ENCODE peak calls at places on chromosomes 7 and 10, in six cellular contexts. One of them, this sample, is unnamed. For H3K4me1, the result is how much of the 10 kb centered on the place peaks cover.

GRCh38 chr10:132685121-132685891 is 100.6 kb downstream of the NKX6-2 start:
- DNase-seq in SJSA1: peak
- DNase-seq in neuronal stem cell: no peak
- DNase-seq in cardiac muscle cell: peak
- DNase-seq in sigmoid colon: peak
- DNase-seq in small intestine: no peak
- DNase-seq in this sample: no peak

GRCh38 chr10:43273543-43273942 is 6.7 kb upstream of the RASGEF1A start:
- DNase-seq in SJSA1: peak
- DNase-seq in neuronal stem cell: no peak
- DNase-seq in small intestine: no peak
- DNase-seq in cardiac muscle cell: no peak
- DNase-seq in sigmoid colon: no peak
- DNase-seq in this sample: no peak

GRCh38 chr10:125085281-125085680 is 75.1 kb downstream of the CTBP2 start:
- DNase-seq in neuronal stem cell: no peak
- DNase-seq in SJSA1: no peak
- DNase-seq in small intestine: no peak
- DNase-seq in cardiac muscle cell: peak
- DNase-seq in sigmoid colon: peak
- DNase-seq in this sample: no peak

GRCh38 chr7:26091933-26092332 is 60.1 kb upstream of the NFE2L3 start:
- DNase-seq in cardiac muscle cell: peak
- DNase-seq in sigmoid colon: no peak
- DNase-seq in small intestine: no peak
- DNase-seq in neuronal stem cell: no peak
- DNase-seq in SJSA1: no peak
- DNase-seq in this sample: no peak

GRCh38 chr7:21572331-21572730 is 29.5 kb downstream of the DNAH11 start:
- DNase-seq in SJSA1: no peak
- DNase-seq in cardiac muscle cell: no peak
- DNase-seq in small intestine: no peak
- DNase-seq in neuronal stem cell: no peak
- DNase-seq in sigmoid colon: no peak
- DNase-seq in this sample: no peak

GRCh38 chr7:139899328-139900020 is 70.4 kb downstream of the TBXAS1 start:
- DNase-seq in cardiac muscle cell: no peak
- DNase-seq in neuronal stem cell: no peak
- DNase-seq in small intestine: no peak
- DNase-seq in sigmoid colon: no peak
- DNase-seq in SJSA1: no peak
- DNase-seq in this sample: no peak

GRCh38 chr7:51014811-51015210 is 232.1 kb upstream of the GRB10 start:
- DNase-seq in SJSA1: no peak
- DNase-seq in cardiac muscle cell: no peak
- DNase-seq in small intestine: no peak
- DNase-seq in neuronal stem cell: no peak
- DNase-seq in sigmoid colon: no peak
- DNase-seq in this sample: no peak

GRCh38 chr10:113078282-113078907 is 128.3 kb downstream of the TCF7L2 start:
- DNase-seq in SJSA1: no peak
- DNase-seq in cardiac muscle cell: no peak
- DNase-seq in sigmoid colon: peak
- DNase-seq in small intestine: no peak
- DNase-seq in neuronal stem cell: no peak
- DNase-seq in this sample: no peak

GRCh38 chr10:63264852-63265617 is 131.9 kb downstream of the NRBF2 start:
- DNase-seq in sigmoid colon: no peak
- DNase-seq in SJSA1: no peak
- DNase-seq in neuronal stem cell: no peak
- DNase-seq in small intestine: peak
- DNase-seq in cardiac muscle cell: peak
- DNase-seq in this sample: peak

GRCh38 chr7:123096434-123096833 is 100.9 kb upstream of the TAS2R16 start:
- DNase-seq in sigmoid colon: no peak
- DNase-seq in small intestine: no peak
- DNase-seq in neuronal stem cell: no peak
- DNase-seq in cardiac muscle cell: no peak
- DNase-seq in SJSA1: no peak
- DNase-seq in this sample: no peak

GRCh38 chr7:16223963-16224707 is 197.2 kb downstream of the CRPPA start:
- DNase-seq in cardiac muscle cell: no peak
- DNase-seq in small intestine: no peak
- DNase-seq in neuronal stem cell: no peak
- DNase-seq in sigmoid colon: no peak
- DNase-seq in SJSA1: peak
- DNase-seq in this sample: peak

GRCh38 chr7:148930335-148930734 is 46.2 kb upstream of the EZH2 start:
- DNase-seq in cardiac muscle cell: no peak
- DNase-seq in small intestine: no peak
- DNase-seq in neuronal stem cell: no peak
- DNase-seq in sigmoid colon: no peak
- DNase-seq in SJSA1: no peak
- DNase-seq in this sample: no peak

GRCh38 chr10:8618834-8619233 is 564.3 kb downstream of the GATA3 start:
- DNase-seq in sigmoid colon: no peak
- DNase-seq in cardiac muscle cell: no peak
- DNase-seq in small intestine: no peak
- DNase-seq in SJSA1: no peak
- DNase-seq in neuronal stem cell: no peak
- DNase-seq in this sample: no peak

GRCh38 chr10:35331894-35332640 is 4.2 kb upstream of the CCNY start:
- DNase-seq in small intestine: peak
- DNase-seq in sigmoid colon: peak
- DNase-seq in SJSA1: no peak
- DNase-seq in cardiac muscle cell: peak
- DNase-seq in neuronal stem cell: no peak
- DNase-seq in this sample: no peak

GRCh38 chr10:17847586-17848296 is 38.6 kb downstream of the MRC1 start:
- DNase-seq in cardiac muscle cell: peak
- DNase-seq in small intestine: peak
- DNase-seq in neuronal stem cell: peak
- DNase-seq in SJSA1: no peak
- DNase-seq in sigmoid colon: no peak
- DNase-seq in this sample: no peak

GRCh38 chr7:117061751-117062150 is 108.5 kb downstream of the ST7 start:
- DNase-seq in cardiac muscle cell: no peak
- DNase-seq in sigmoid colon: no peak
- DNase-seq in SJSA1: no peak
- DNase-seq in small intestine: no peak
- DNase-seq in neuronal stem cell: no peak
- DNase-seq in this sample: no peak

GRCh38 chr10:91163709-91164474 is 56.6 kb upstream of the PCGF5 start:
- DNase-seq in sigmoid colon: peak
- DNase-seq in small intestine: peak
- DNase-seq in cardiac muscle cell: peak
- DNase-seq in SJSA1: peak
- DNase-seq in neuronal stem cell: no peak
- DNase-seq in this sample: no peak

GRCh38 chr10:72525277-72525676 is 100.6 kb downstream of the MICU1 start:
- DNase-seq in SJSA1: no peak
- DNase-seq in neuronal stem cell: no peak
- DNase-seq in small intestine: peak
- DNase-seq in cardiac muscle cell: peak
- DNase-seq in sigmoid colon: no peak
- DNase-seq in this sample: no peak

GRCh38 chr10:97676770-97677581 is 10.1 kb downstream of the AVPI1 start:
- DNase-seq in sigmoid colon: no peak
- DNase-seq in cardiac muscle cell: peak
- DNase-seq in SJSA1: no peak
- DNase-seq in neuronal stem cell: peak
- DNase-seq in small intestine: peak
- DNase-seq in this sample: peak

GRCh38 chr7:44378744-44379143 is 53.4 kb upstream of the CAMK2B start:
- DNase-seq in neuronal stem cell: no peak
- DNase-seq in cardiac muscle cell: peak
- DNase-seq in SJSA1: peak
- DNase-seq in small intestine: no peak
- DNase-seq in sigmoid colon: no peak
- DNase-seq in this sample: no peak

GRCh38 chr7:16826061-16826460 is 21.3 kb upstream of the AGR2 start:
- DNase-seq in sigmoid colon: no peak
- DNase-seq in small intestine: no peak
- DNase-seq in SJSA1: no peak
- DNase-seq in neuronal stem cell: no peak
- DNase-seq in cardiac muscle cell: no peak
- DNase-seq in this sample: no peak

GRCh38 chr7:130593033-130593432 is 75.5 kb downstream of the COPG2 start:
- DNase-seq in neuronal stem cell: no peak
- DNase-seq in cardiac muscle cell: peak
- DNase-seq in sigmoid colon: no peak
- DNase-seq in small intestine: no peak
- DNase-seq in SJSA1: no peak
- DNase-seq in this sample: no peak

GRCh38 chr7:150668472-150668911 is 17.0 kb upstream of the GIMAP2 start:
- DNase-seq in neuronal stem cell: no peak
- DNase-seq in cardiac muscle cell: no peak
- DNase-seq in small intestine: peak
- DNase-seq in sigmoid colon: no peak
- DNase-seq in SJSA1: no peak
- DNase-seq in this sample: peak

GRCh38 chr7:30912021-30912420 is 368 bp downstream of the AQP1 start:
- DNase-seq in sigmoid colon: no peak
- DNase-seq in SJSA1: no peak
- DNase-seq in neuronal stem cell: no peak
- DNase-seq in cardiac muscle cell: no peak
- DNase-seq in small intestine: no peak
- DNase-seq in this sample: no peak
- H3K4me1 ChIP-seq in sigmoid colon: under half
- H3K4me1 ChIP-seq in SJSA1: under half
- H3K4me1 ChIP-seq in neuronal stem cell: under half
- H3K4me1 ChIP-seq in cardiac muscle cell: half or more
- H3K4me1 ChIP-seq in small intestine: under half
- H3K4me1 ChIP-seq in this sample: under half

DNA sequence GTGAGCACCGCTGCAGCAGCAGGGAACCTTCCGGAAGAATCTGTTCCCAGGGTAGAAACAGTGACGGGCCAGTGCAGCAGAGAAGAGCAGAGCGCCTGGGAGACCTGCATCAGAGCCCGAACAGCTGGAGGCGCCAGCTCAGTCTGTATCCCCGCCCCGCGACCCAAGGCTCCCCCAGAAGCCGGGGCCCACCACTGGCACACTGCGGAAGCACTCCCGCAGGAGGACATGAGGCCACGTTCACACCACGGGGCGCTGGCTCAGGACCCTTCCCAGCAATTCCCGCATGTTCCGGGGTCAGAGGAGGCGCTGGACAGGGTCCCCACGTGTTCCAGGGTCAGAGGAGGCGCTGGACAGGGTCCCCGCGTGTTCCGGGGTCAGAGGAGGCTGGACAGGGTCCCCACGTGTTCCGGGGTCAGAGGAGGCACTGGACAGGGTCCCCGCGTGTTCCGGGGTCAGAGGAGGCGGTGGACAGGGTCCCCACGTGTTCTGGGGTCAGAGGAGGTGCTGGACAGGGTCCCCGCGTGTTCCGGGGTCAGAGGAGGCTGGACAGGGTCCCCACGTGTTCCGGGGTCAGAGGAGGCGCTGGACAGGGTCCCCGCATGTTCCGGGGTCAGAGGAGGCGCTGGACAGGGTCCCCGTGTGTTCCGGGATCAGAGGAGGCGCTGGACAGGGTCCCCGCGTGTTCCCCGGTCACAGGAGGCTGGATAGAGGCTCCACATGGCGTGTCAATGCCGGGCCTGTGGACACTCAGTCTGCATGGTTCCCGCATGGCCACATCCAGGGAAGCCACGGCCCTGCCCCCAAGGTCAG is 117.6 kb downstream of the MAD1L1 start:
- DNase-seq in neuronal stem cell: no peak
- DNase-seq in sigmoid colon: no peak
- DNase-seq in small intestine: no peak
- DNase-seq in SJSA1: no peak
- DNase-seq in cardiac muscle cell: no peak
- DNase-seq in this sample: no peak
- H3K4me1 ChIP-seq in neuronal stem cell: under half
- H3K4me1 ChIP-seq in sigmoid colon: under half
- H3K4me1 ChIP-seq in small intestine: under half
- H3K4me1 ChIP-seq in SJSA1: half or more
- H3K4me1 ChIP-seq in cardiac muscle cell: under half
- H3K4me1 ChIP-seq in this sample: under half

GRCh38 chr10:102802920-102803534 is 34.2 kb downstream of the CYP17A1 start:
- DNase-seq in sigmoid colon: peak
- DNase-seq in SJSA1: peak
- DNase-seq in cardiac muscle cell: peak
- DNase-seq in small intestine: no peak
- DNase-seq in neuronal stem cell: no peak
- DNase-seq in this sample: no peak
- H3K4me1 ChIP-seq in sigmoid colon: under half
- H3K4me1 ChIP-seq in SJSA1: under half
- H3K4me1 ChIP-seq in cardiac muscle cell: under half
- H3K4me1 ChIP-seq in small intestine: under half
- H3K4me1 ChIP-seq in neuronal stem cell: under half
- H3K4me1 ChIP-seq in this sample: under half

GRCh38 chr7:30436046-30436445 is 42.5 kb downstream of the NOD1 start:
- DNase-seq in SJSA1: no peak
- DNase-seq in cardiac muscle cell: no peak
- DNase-seq in small intestine: no peak
- DNase-seq in neuronal stem cell: no peak
- DNase-seq in sigmoid colon: peak
- DNase-seq in this sample: no peak

GRCh38 chr7:30433082-30433481 is 45.5 kb downstream of the NOD1 start:
- DNase-seq in neuronal stem cell: no peak
- DNase-seq in small intestine: no peak
- DNase-seq in cardiac muscle cell: peak
- DNase-seq in sigmoid colon: peak
- DNase-seq in SJSA1: no peak
- DNase-seq in this sample: no peak

GRCh38 chr7:30433506-30433905 is 45.1 kb downstream of the NOD1 start:
- DNase-seq in sigmoid colon: no peak
- DNase-seq in small intestine: no peak
- DNase-seq in cardiac muscle cell: no peak
- DNase-seq in SJSA1: no peak
- DNase-seq in neuronal stem cell: no peak
- DNase-seq in this sample: no peak

GRCh38 chr7:30436518-30436917 is 42.1 kb downstream of the NOD1 start:
- DNase-seq in small intestine: no peak
- DNase-seq in SJSA1: no peak
- DNase-seq in neuronal stem cell: no peak
- DNase-seq in sigmoid colon: peak
- DNase-seq in cardiac muscle cell: no peak
- DNase-seq in this sample: no peak

DNA sequence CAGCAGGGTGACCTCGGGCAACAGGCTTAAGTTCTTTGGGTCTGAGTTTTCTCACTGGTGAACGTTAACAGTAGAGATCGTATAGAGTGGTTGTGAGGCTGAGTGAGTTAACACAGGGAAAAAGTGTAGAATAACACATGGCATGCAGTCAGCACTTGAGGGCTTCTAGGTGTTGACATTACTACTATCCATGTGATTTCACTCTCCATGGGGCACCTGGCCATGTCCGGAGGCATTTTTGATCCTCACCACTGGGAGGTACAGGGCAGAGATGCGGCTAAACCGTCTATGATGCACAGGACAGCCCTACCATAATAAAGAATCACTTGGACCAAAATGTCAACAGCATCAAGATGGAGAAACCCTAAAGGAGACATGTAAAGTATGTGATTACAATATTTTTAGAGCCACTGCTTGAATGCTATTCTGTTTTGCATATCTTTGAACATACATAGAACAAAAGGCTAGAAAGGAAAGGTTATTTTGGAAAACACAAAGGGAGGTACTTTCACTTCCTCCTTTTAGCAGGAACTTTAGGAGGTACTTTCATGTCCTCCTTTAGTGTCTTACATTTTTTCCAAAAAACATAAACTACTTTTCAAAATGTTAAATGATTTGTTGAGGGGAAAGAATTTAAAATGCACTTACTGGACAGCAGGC is 44.3 kb downstream of the NOD1 start:
- DNase-seq in sigmoid colon: no peak
- DNase-seq in neuronal stem cell: no peak
- DNase-seq in cardiac muscle cell: no peak
- DNase-seq in small intestine: no peak
- DNase-seq in SJSA1: no peak
- DNase-seq in this sample: no peak
- H3K4me1 ChIP-seq in sigmoid colon: under half
- H3K4me1 ChIP-seq in neuronal stem cell: under half
- H3K4me1 ChIP-seq in cardiac muscle cell: under half
- H3K4me1 ChIP-seq in small intestine: under half
- H3K4me1 ChIP-seq in SJSA1: under half
- H3K4me1 ChIP-seq in this sample: under half